ENCODE peak calls at places on chromosome 20, in six cellular contexts. Y, T, O, H, P and A are unnamed samples.

GRCh38 chr20:53888510-53888909 is 181.9 kb downstream of the BCAS1 start:
- ATAC-seq in H (no peak), T (no peak), Y (no peak), P (no peak), O (no peak), A (no peak)

GRCh38 chr20:50533061-50533460 is 22.9 kb downstream of the PTPN1 start:
- ATAC-seq in P (no peak), Y (no peak), H (no peak), T (no peak), O (no peak), A (no peak)

GRCh38 chr20:1204547-1204946 is 1.3 kb downstream of the C20orf202 start:
- ATAC-seq in O (no peak), T (no peak), P (no peak), Y (no peak), H (peak), A (no peak)

GRCh38 chr20:38125157-38126056 is 39.7 kb downstream of the TGM2 start:
- ATAC-seq in O (no peak), P (no peak), T (no peak), H (no peak), Y (peak), A (peak)

GRCh38 chr20:58349586-58349985 is 39.4 kb upstream of the VAPB start:
- ATAC-seq in Y (peak), O (peak), H (peak), T (peak), P (peak), A (no peak)

GRCh38 chr20:32352101-32352720 is 5.9 kb upstream of the ASXL1 start:
- ATAC-seq in T (no peak), P (no peak), H (no peak), O (no peak), Y (no peak), A (no peak)

GRCh38 chr20:25360631-25361286 is 29.9 kb downstream of the ABHD12 start:
- ATAC-seq in O (peak), Y (peak), H (peak), P (peak), T (peak), A (no peak)

GRCh38 chr20:33664085-33664761 is 2.1 kb downstream of the C20orf144 start:
- ATAC-seq in P (no peak), H (no peak), O (peak), Y (peak), T (no peak), A (no peak)

GRCh38 chr20:41509316-41509715 is 108.9 kb downstream of the CHD6 start:
- ATAC-seq in P (no peak), O (no peak), H (no peak), Y (no peak), T (no peak), A (no peak)

GRCh38 chr20:36941403-36941835 is 10.1 kb downstream of the SAMHD1 start:
- ATAC-seq in O (no peak), H (no peak), T (no peak), P (peak), Y (no peak), A (no peak)

GRCh38 chr20:50339196-50339901 is 148.7 kb downstream of the CEBPB start:
- ATAC-seq in H (peak), Y (peak), P (no peak), T (peak), O (no peak), A (no peak)

GRCh38 chr20:52305843-52306242 is 114.3 kb upstream of the ZFP64 start:
- ATAC-seq in H (no peak), Y (no peak), P (no peak), T (no peak), O (no peak), A (no peak)

GRCh38 chr20:43676368-43676767 is 9.5 kb downstream of the MYBL2 start:
- ATAC-seq in O (no peak), H (no peak), P (no peak), T (no peak), Y (no peak), A (no peak)

GRCh38 chr20:43681991-43682410 is 15.1 kb downstream of the MYBL2 start:
- ATAC-seq in P (no peak), Y (no peak), T (peak), H (peak), O (no peak), A (no peak)

GRCh38 chr20:43682446-43682845 is 15.5 kb downstream of the MYBL2 start:
- ATAC-seq in T (peak), P (no peak), H (peak), O (no peak), Y (no peak), A (no peak)

GRCh38 chr20:43680976-43681375 is 14.1 kb downstream of the MYBL2 start:
- ATAC-seq in P (no peak), H (no peak), O (no peak), Y (no peak), T (peak), A (no peak)

DNA sequence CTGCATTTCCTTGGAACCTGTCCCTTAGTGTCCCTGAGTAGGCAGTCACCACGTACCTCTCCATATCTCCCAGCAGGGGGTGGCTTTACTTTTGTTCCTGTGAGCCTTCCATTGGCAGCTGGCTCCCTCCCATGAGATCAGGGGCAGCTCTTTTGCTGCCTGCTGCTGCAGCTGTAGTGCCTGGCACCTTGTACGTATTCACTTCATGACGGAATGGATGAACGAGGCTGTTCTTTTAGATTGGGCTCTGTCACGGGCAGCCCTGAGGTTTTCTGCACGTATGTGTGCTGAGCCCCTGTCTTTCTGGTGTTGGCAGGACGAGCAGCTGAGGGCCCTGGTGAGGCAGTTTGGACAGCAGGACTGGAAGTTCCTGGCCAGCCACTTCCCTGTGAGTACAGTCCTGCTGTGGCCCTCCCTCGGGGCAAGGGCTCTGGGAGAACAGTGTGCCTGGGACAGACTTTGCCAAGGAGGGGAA is 14.6 kb downstream of the MYBL2 start:
- ATAC-seq in H (no peak), Y (peak), T (peak), O (no peak), P (peak), A (no peak)
- TF ChIP-seq POLR2A in H (no peak), Y (no peak), T (peak), O (no peak), P (no peak), A (no peak)

GRCh38 chr20:39289316-39289715 is 327.2 kb downstream of the DHX35 start:
- ATAC-seq in O (peak), P (peak), T (peak), H (no peak), Y (peak), A (no peak)

GRCh38 chr20:39292193-39292736 is 330.1 kb downstream of the DHX35 start:
- ATAC-seq in Y (no peak), O (no peak), T (no peak), H (no peak), P (no peak), A (no peak)

GRCh38 chr20:39289831-39290230 is 327.7 kb downstream of the DHX35 start:
- ATAC-seq in O (no peak), T (no peak), P (no peak), H (no peak), Y (no peak), A (no peak)

GRCh38 chr20:39290575-39290974 is 328.4 kb downstream of the DHX35 start:
- ATAC-seq in Y (no peak), O (no peak), P (no peak), H (no peak), T (no peak), A (no peak)

GRCh38 chr20:39291301-39291700 is 329.2 kb downstream of the DHX35 start:
- ATAC-seq in Y (no peak), T (no peak), O (no peak), P (no peak), H (no peak), A (no peak)
- TF ChIP-seq POLR2AphosphoS5 in Y (no peak), T (no peak), O (no peak), P (no peak), H (no peak), A (no peak)

DNA sequence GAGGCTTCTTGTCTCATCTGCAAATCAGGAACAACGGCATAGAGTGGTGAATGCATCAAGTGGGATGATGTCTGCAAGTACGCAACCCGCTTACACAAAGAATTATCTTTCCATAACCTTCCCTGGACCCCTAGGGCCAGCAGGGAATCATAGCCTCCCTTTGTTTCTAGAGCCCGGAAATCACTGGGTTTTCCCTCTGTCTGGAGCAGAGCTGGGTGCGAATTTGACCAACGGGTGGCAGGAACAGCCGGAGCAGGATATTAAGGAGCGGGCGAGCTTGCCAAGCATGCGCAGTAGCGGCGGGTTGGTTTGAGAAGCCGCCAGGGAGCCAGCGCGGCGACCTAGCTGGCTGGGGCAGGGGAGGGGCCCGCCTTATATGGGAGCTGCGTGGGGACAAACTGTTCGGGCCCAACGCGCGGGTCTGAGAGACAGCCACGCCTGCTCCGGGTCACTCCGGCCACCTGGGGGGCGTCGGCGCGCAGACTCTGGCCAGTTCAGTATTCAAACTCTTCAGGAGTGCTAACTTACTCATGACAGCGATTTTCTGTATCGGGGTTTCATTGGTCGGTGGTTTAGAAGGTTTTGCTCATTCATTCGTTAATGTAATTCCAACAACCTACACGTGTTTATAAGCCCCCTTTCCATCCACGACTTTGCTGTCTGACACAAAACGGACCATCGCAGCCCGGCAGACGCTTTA is 1.6 kb upstream of the KIF16B start:
- ATAC-seq in T (peak), O (peak), Y (peak), H (peak), P (peak), A (peak)
- TF ChIP-seq POLR2A in T (no peak), O (peak), Y (no peak), H (no peak), P (peak), A (no peak)

GRCh38 chr20:49283703-49284625 is 6.1 kb upstream of the ZNFX1 start:
- ATAC-seq in Y (peak), O (peak), H (no peak), T (peak), P (peak), A (no peak)

GRCh38 chr20:49284818-49285217 is 7.0 kb upstream of the ZNFX1 start:
- ATAC-seq in H (no peak), O (no peak), T (no peak), P (no peak), Y (no peak), A (no peak)

GRCh38 chr20:49281913-49282467 is 4.1 kb upstream of the ZNFX1 start:
- ATAC-seq in T (no peak), H (no peak), P (no peak), Y (no peak), O (no peak), A (no peak)

GRCh38 chr20:49282584-49283171 is 4.8 kb upstream of the ZNFX1 start:
- ATAC-seq in H (no peak), O (no peak), T (no peak), Y (no peak), P (no peak), A (no peak)

GRCh38 chr20:49283176-49283702 is 5.4 kb upstream of the ZNFX1 start:
- ATAC-seq in T (no peak), Y (no peak), P (no peak), O (no peak), H (no peak), A (no peak)
- TF ChIP-seq POLR2AphosphoS5 in T (peak), Y (peak), P (peak), O (no peak), H (no peak), A (no peak)

GRCh38 chr20:49290608-49291191 is 12.8 kb upstream of the ZNFX1 start:
- ATAC-seq in T (peak), Y (peak), P (no peak), H (no peak), O (peak), A (no peak)
- TF ChIP-seq POLR2A in T (no peak), Y (peak), P (no peak), H (no peak), O (no peak), A (no peak)